ENCODE peak calls at places on chromosomes 5 and 9, in five cellular contexts. I is right cardiac atrium; G is GM23248; U is CD4-positive, alpha-beta memory T cell; V is sigmoid colon. W is an unnamed sample. For H3K9me3, the result is how much of the 10 kb centered on the place peaks cover.

GRCh38 chr5:9156282-9156681 is 389.6 kb downstream of the SEMA5A start:
- DNase-seq in I (peak), G (peak), U (no peak), V (no peak), W (no peak)

GRCh38 chr9:31253800-31254762 is 1130.4 kb upstream of the ACO1 start:
- DNase-seq in I (no peak), G (no peak), U (no peak), V (no peak), W (no peak)

GRCh38 chr9:108786756-108787663 is 68.8 kb downstream of the ACTL7B start:
- DNase-seq in I (no peak), G (peak), U (no peak), V (no peak), W (no peak)

GRCh38 chr9:126327016-126327749 is 554 bp downstream of the MVB12B start:
- DNase-seq in I (peak), G (peak), U (no peak), V (no peak), W (peak)

GRCh38 chr9:125639057-125639456 is 68.0 kb downstream of the MAPKAP1 start:
- DNase-seq in I (no peak), G (no peak), U (no peak), V (no peak), W (no peak)

GRCh38 chr5:59126665-59127354 is 543.9 kb downstream of the RAB3C start:
- DNase-seq in I (no peak), G (peak), U (no peak), V (no peak), W (no peak)

GRCh38 chr5:41447761-41448510 is 62.5 kb downstream of the PLCXD3 start:
- DNase-seq in I (no peak), G (no peak), U (no peak), V (no peak), W (no peak)

GRCh38 chr5:154862766-154863165 is 4.3 kb downstream of the CNOT8 start:
- DNase-seq in I (no peak), G (peak), U (no peak), V (no peak), W (no peak)

GRCh38 chr9:114324492-114324891 is 1.6 kb downstream of the ORM1 start:
- DNase-seq in I (no peak), G (no peak), U (no peak), V (no peak), W (no peak)

GRCh38 chr9:29830815-29831214 is 2257.5 kb upstream of the C9orf72 start:
- DNase-seq in I (no peak), G (peak), U (no peak), V (no peak), W (no peak)

GRCh38 chr9:109745335-109746283 is 34.4 kb upstream of the PALM2AKAP2 start:
- DNase-seq in I (peak), G (peak), U (no peak), V (peak), W (no peak)

GRCh38 chr5:93407470-93407869 is 173.5 kb downstream of the NR2F1-AS1 start:
- DNase-seq in I (no peak), G (no peak), U (no peak), V (no peak), W (no peak)

GRCh38 chr5:118430076-118430475 is 558.3 kb downstream of the DTWD2 start:
- DNase-seq in I (no peak), G (no peak), U (no peak), V (no peak), W (no peak)

GRCh38 chr5:3326569-3327232 is 268.9 kb upstream of the IRX1 start:
- DNase-seq in I (no peak), G (no peak), U (no peak), V (no peak), W (no peak)

GRCh38 chr9:69484023-69484422 is 159.0 kb downstream of the ENTREP1 start:
- DNase-seq in I (no peak), G (no peak), U (no peak), V (no peak), W (no peak)

GRCh38 chr5:14959443-14960119 is 88.0 kb upstream of the ANKH start:
- DNase-seq in I (no peak), G (no peak), U (no peak), V (no peak), W (no peak)

GRCh38 chr5:14995229-14995628 is 123.7 kb upstream of the ANKH start:
- DNase-seq in I (no peak), G (no peak), U (no peak), V (no peak), W (no peak)

GRCh38 chr5:52989025-52989780 is at the start of gene ITGA2:
- DNase-seq in I (peak), G (peak), U (peak), V (peak), W (peak)

DNA sequence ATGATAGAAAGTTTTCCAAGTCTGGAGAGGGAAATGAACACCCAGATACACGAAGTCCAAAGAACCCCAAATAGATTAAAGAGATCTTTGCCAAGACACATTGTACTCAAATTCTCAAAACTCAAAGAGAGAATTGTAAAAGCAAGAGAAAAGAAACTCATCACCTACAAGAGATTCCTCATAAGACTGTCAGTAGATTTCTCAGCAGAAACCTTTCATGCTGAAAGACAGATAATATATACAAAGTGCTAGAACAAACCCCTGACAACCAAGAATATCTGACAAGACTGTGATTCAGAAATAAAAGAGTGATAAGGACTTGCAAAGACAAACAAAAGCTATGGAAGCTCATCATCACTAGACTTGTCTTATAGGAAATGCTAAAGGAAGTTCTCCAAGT is 326.7 kb upstream of the ZNF608 start:
- DNase-seq in I (no peak), G (no peak), U (no peak), V (no peak), W (no peak)
- H3K9me3 ChIP-seq in I (under half), G (under half), U (under half), V (under half), W (under half)

GRCh38 chr5:121029536-121030245 is 565.6 kb downstream of the PRR16 start:
- DNase-seq in I (no peak), G (peak), U (no peak), V (no peak), W (no peak)

GRCh38 chr5:121025671-121026070 is 561.6 kb downstream of the PRR16 start:
- DNase-seq in I (no peak), G (no peak), U (no peak), V (no peak), W (no peak)

GRCh38 chr5:121027636-121028035 is 563.5 kb downstream of the PRR16 start:
- DNase-seq in I (no peak), G (no peak), U (no peak), V (no peak), W (no peak)

GRCh38 chr5:121031487-121031886 is 567.4 kb downstream of the PRR16 start:
- DNase-seq in I (no peak), G (peak), U (no peak), V (no peak), W (no peak)
- H3K9me3 ChIP-seq in I (under half), G (under half), U (under half), V (under half), W (under half)

GRCh38 chr9:101957705-101958104 is 219.3 kb upstream of the GRIN3A start:
- DNase-seq in I (no peak), G (no peak), U (no peak), V (no peak), W (no peak)
- H3K9me3 ChIP-seq in I (under half), G (under half), U (under half), V (under half), W (under half)

DNA sequence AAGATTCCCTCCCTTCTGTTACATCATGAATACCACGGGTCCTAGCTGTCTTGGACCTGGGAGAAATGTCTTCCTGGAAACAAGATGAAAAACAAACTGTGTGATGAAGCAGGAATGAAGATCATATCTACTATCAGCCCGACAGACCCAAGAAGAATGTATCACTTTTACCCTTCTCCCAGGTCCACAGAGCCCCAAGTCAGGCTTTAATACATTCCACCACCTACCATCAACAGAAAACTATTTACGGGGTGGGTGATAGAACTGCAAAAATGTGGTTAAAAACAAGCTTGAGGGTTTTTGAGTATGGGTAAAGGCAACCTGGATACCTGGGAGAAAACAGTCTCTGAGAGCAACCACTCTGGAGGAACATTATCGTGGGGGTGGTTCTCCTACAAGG is 327.0 kb downstream of the TRIM32 start:
- DNase-seq in I (no peak), G (no peak), U (no peak), V (no peak), W (no peak)
- H3K9me3 ChIP-seq in I (under half), G (under half), U (under half), V (under half), W (under half)

GRCh38 chr5:45793638-45794532 is 97.7 kb upstream of the HCN1 start:
- DNase-seq in I (no peak), G (no peak), U (no peak), V (no peak), W (no peak)
- H3K9me3 ChIP-seq in I (under half), G (under half), U (under half), V (under half), W (under half)

DNA sequence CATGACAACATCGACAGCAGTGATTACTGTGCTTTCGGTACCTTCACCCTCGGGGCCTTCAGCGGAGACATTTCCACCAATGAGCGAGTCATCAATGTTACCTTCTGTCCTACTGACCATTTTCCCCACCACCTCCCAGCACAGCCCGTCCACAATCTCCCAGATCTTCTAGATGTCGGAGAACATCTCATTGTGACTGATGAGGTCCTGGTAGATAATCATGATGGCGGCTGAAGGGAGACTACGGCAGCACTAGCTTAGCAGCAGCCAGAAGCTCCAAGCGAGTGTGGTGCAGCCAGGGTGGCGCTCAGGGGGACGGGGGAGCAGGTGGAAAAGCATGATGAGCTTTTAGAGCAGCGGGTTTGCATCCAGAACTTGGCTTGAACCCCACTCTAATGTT is 379.0 kb downstream of the TLR4 start:
- DNase-seq in I (no peak), G (no peak), U (no peak), V (no peak), W (no peak)
- H3K9me3 ChIP-seq in I (under half), G (under half), U (under half), V (under half), W (under half)

GRCh38 chr9:70577671-70578070 is 163.2 kb upstream of the KLF9 start:
- DNase-seq in I (no peak), G (no peak), U (no peak), V (no peak), W (no peak)
- H3K9me3 ChIP-seq in I (under half), G (under half), U (under half), V (under half), W (under half)

GRCh38 chr5:2191972-2192371 is 309.2 kb upstream of the IRX4 start:
- DNase-seq in I (no peak), G (no peak), U (no peak), V (no peak), W (no peak)
- H3K9me3 ChIP-seq in I (under half), G (under half), U (under half), V (under half), W (under half)